ENCODE peak calls at places on chromosomes 3 and 15, in eight cellular contexts. E is C1 segment of cervical spinal cord, F is NCI-H345, N is GM03348, A is psoas muscle, U is Daoy, J is right lobe of liver, P is left cardiac atrium. W is an unnamed sample.

GRCh38 chr3:71102111-71103039 is 481.2 kb downstream of the FOXP1 start:
- DNase-seq in N (peak; percentile 78), E (no peak), U (peak; percentile 67), F (no peak), J (no peak), P (no peak), A (no peak), W (peak; percentile 9)

GRCh38 chr3:128113817-128114794 is 9.5 kb downstream of the RUVBL1 start:
- DNase-seq in P (no peak), N (no peak), U (no peak), A (no peak), J (no peak), F (no peak), E (no peak), W (no peak)

GRCh38 chr15:77032052-77032646 is 37.2 kb downstream of the PSTPIP1 start:
- DNase-seq in U (no peak), F (no peak), P (peak; percentile 14), J (peak; percentile 39), A (no peak), E (no peak), N (peak; percentile 3), W (no peak)

GRCh38 chr15:62845239-62846126 is 197.1 kb upstream of the TPM1 start:
- DNase-seq in A (no peak), U (peak; percentile 77), N (peak; percentile 16), P (no peak), E (no peak), J (no peak), F (no peak), W (peak; percentile 83)

GRCh38 chr3:13235079-13235478 is 161.8 kb upstream of the IQSEC1 start:
- DNase-seq in U (peak; percentile 45), A (no peak), E (no peak), F (peak; percentile 57), P (no peak), N (no peak), J (no peak), W (no peak)

GRCh38 chr3:192514754-192515660 is 212.3 kb downstream of the FGF12 start:
- DNase-seq in N (peak; percentile 30), F (peak; percentile 92), P (peak; percentile 26), U (peak; percentile 49), J (no peak), A (peak; percentile 18), E (peak; percentile 3), W (no peak)

GRCh38 chr3:172070799-172071198 is 31.4 kb downstream of the FNDC3B start:
- DNase-seq in E (no peak), J (no peak), U (no peak), A (no peak), F (no peak), N (no peak), P (no peak), W (no peak)

GRCh38 chr3:38097446-38098375 is 39.2 kb downstream of the ACAA1 start:
- DNase-seq in A (no peak), E (no peak), J (no peak), P (no peak), U (no peak), F (no peak), N (no peak), W (no peak)

GRCh38 chr3:53938645-53939044 is 47.0 kb upstream of the SELENOK start:
- DNase-seq in N (peak; percentile 69), P (no peak), E (no peak), J (no peak), F (peak; percentile 59), U (peak; percentile 45), A (no peak), W (peak; percentile 17)

W was measured in NCI-H226.